ENCODE peak calls at places on chromosomes 16 and 17, in six cellular contexts. F is MM.1S, U is SK-N-SH, V is PC-9, X is PC-3, A is OCI-LY7. D is an unnamed sample.

GRCh38 chr17:40813804-40814203 is 8.6 kb downstream of the KRT10 start:
- DNase-seq in X (peak; percentile 83), F (no peak), V (no peak), U (no peak), A (no peak), D (peak; percentile 17)

GRCh38 chr17:27904534-27904933 is 11.4 kb upstream of the LYRM9 start:
- DNase-seq in V (no peak), A (no peak), F (no peak), U (no peak), X (no peak), D (peak; percentile 19)

GRCh38 chr16:59658572-59658971 is 924.5 kb upstream of the GOT2 start:
- DNase-seq in F (no peak), A (no peak), U (no peak), V (no peak), X (no peak), D (no peak)

GRCh38 chr17:50185724-50186545 is 15.5 kb downstream of the COL1A1 start:
- DNase-seq in X (no peak), A (no peak), V (no peak), U (no peak), F (no peak), D (peak; percentile 70)

GRCh38 chr17:7932949-7933348 is 943 bp downstream of the CNTROB start:
- DNase-seq in V (peak; percentile 55), X (peak; percentile 39), U (no peak), A (peak; percentile 62), F (no peak), D (peak; percentile 83)

GRCh38 chr17:18261146-18261515 is 669 bp downstream of the MIEF2 start:
- DNase-seq in U (peak; percentile 60), F (peak; percentile 57), X (peak; percentile 79), A (peak; percentile 19), V (peak; percentile 94), D (peak; percentile 81)

GRCh38 chr16:57045694-57046381 is 46.5 kb upstream of the CPNE2 start:
- DNase-seq in F (no peak), V (no peak), U (peak; percentile 64), A (peak; percentile 92), X (peak; percentile 23), D (peak; percentile 75)

GRCh38 chr17:28774206-28774605 is 30.4 kb downstream of the TRAF4 start:
- DNase-seq in F (no peak), U (no peak), X (no peak), V (no peak), A (no peak), D (no peak)

GRCh38 chr16:531494-532125 is 4.1 kb downstream of the CAPN15 start:
- DNase-seq in X (no peak), A (no peak), U (no peak), V (no peak), F (peak; percentile 46), D (no peak)

GRCh38 chr17:77217566-77217965 is 76.8 kb downstream of the SEC14L1 start:
- DNase-seq in V (no peak), X (no peak), U (no peak), A (no peak), F (no peak), D (no peak)

GRCh38 chr17:79255046-79255445 is 180.4 kb downstream of the ENGASE start:
- DNase-seq in U (no peak), V (no peak), F (no peak), A (no peak), X (no peak), D (no peak)

GRCh38 chr16:21158208-21159110 is at the start of gene LDAF1:
- DNase-seq in V (peak; percentile 89), F (peak; percentile 74), X (peak; percentile 76), A (peak; percentile 85), U (peak; percentile 90), D (peak; percentile 95)

GRCh38 chr17:31858647-31859486 is at the start of gene COPRS:
- DNase-seq in U (peak; percentile 99), V (peak; percentile 83), F (peak; percentile 87), A (peak; percentile 88), X (peak; percentile 67), D (peak; percentile 95)

GRCh38 chr16:78177927-78178326 is 78.5 kb downstream of the WWOX start:
- DNase-seq in A (no peak), F (no peak), V (no peak), X (no peak), U (peak; percentile 30), D (no peak)

GRCh38 chr17:27530791-27531391 is 74.6 kb downstream of the KSR1 start:
- DNase-seq in F (no peak), X (no peak), A (no peak), U (no peak), V (peak; percentile 51), D (no peak)

GRCh38 chr16:82464192-82464591 is 162.6 kb upstream of the CDH13 start:
- DNase-seq in A (no peak), V (no peak), X (no peak), U (no peak), F (no peak), D (no peak)

GRCh38 chr16:85616608-85617311 is 3.6 kb downstream of the GSE1 start:
- DNase-seq in A (peak; percentile 36), U (peak; percentile 45), V (no peak), X (no peak), F (no peak), D (no peak)

GRCh38 chr17:43745541-43745940 is 13.1 kb downstream of the SOST start:
- DNase-seq in U (no peak), A (no peak), F (no peak), X (no peak), V (no peak), D (peak; percentile 42)

GRCh38 chr16:50196736-50197135 is 43.6 kb downstream of the TENT4B start:
- DNase-seq in F (peak; percentile 71), A (peak; percentile 32), V (no peak), U (no peak), X (no peak), D (peak; percentile 38)

GRCh38 chr16:7303014-7303676 is 29.5 kb upstream of the RBFOX1 start:
- DNase-seq in F (no peak), X (no peak), V (no peak), U (peak; percentile 67), A (no peak), D (no peak)

GRCh38 chr16:59566446-59566845 is 832.3 kb upstream of the GOT2 start:
- DNase-seq in F (no peak), X (no peak), A (no peak), V (no peak), U (no peak), D (no peak)

GRCh38 chr17:27232328-27232727 is 61.6 kb upstream of the WSB1 start:
- DNase-seq in F (no peak), U (no peak), X (no peak), A (no peak), V (no peak), D (no peak)

GRCh38 chr16:74271879-74272278 is 24.7 kb upstream of the PSMD7 start:
- DNase-seq in F (no peak), U (no peak), A (no peak), V (no peak), X (no peak), D (peak; percentile 26)

GRCh38 chr17:34300652-34301390 is 15.3 kb downstream of the CCL11 start:
- DNase-seq in F (peak; percentile 79), A (no peak), X (no peak), U (no peak), V (no peak), D (peak; percentile 75)

GRCh38 chr17:13046361-13046760 is 28.5 kb upstream of the ELAC2 start:
- DNase-seq in A (no peak), F (no peak), X (no peak), V (no peak), U (no peak), D (peak; percentile 50)
- H3K9me2 ChIP-seq in A (no peaks in the 10 kb centered on the region), F (no peaks in the 10 kb centered on the region), X (no peaks in the 10 kb centered on the region), V (no peaks in the 10 kb centered on the region), U (no peaks in the 10 kb centered on the region), D (no peaks in the 10 kb centered on the region)

GRCh38 chr17:39196191-39196819 is 1.2 kb downstream of the CACNB1 start:
- DNase-seq in X (no peak), V (no peak), U (no peak), A (no peak), F (peak; percentile 10), D (peak; percentile 47)

GRCh38 chr17:39199673-39199985 is 454 bp upstream of the RPL19 start:
- DNase-seq in F (no peak), V (no peak), A (no peak), U (no peak), X (no peak), D (no peak)

GRCh38 chr17:39197380-39198185 is at the start of gene CACNB1:
- DNase-seq in F (peak; percentile 69), V (peak; percentile 78), A (peak; percentile 82), U (peak; percentile 95), X (peak; percentile 58), D (peak; percentile 88)

GRCh38 chr17:39196820-39197331 is 593 bp downstream of the CACNB1 start:
- DNase-seq in X (peak; percentile 35), F (peak; percentile 90), V (peak; percentile 64), U (peak; percentile 89), A (peak; percentile 62), D (peak; percentile 63)

GRCh38 chr17:39198186-39198566 is 707 bp upstream of the CACNB1 start:
- DNase-seq in V (no peak), U (no peak), A (no peak), X (no peak), F (no peak), D (no peak)
- H3K4me3 ChIP-seq in V (peak overlapping the region; percentile 92), U (no peak overlapping the region), A (peak overlapping the region; percentile 91), X (peak overlapping the region; percentile 75), F (no peak overlapping the region), D (peak overlapping the region; percentile 76)

GRCh38 chr16:10870808-10871156 is 6.2 kb upstream of the CIITA start:
- DNase-seq in U (no peak), F (no peak), V (no peak), X (no peak), A (no peak), D (no peak)
- H3K9me2 ChIP-seq in U (no peaks in the 10 kb centered on the region), F (no peaks in the 10 kb centered on the region), V (no peaks in the 10 kb centered on the region), X (no peaks in the 10 kb centered on the region), A (no peaks in the 10 kb centered on the region), D (no peaks in the 10 kb centered on the region)

GRCh38 chr17:83103200-83103937 is 24.0 kb downstream of the METRNL start:
- DNase-seq in X (peak; percentile 73), U (peak; percentile 75), A (peak; percentile 30), F (no peak), V (peak; percentile 82), D (peak; percentile 85)
- H3K4me3 ChIP-seq in X (peak overlapping the region; percentile 3), U (no peak overlapping the region), A (no peak overlapping the region), F (no peak overlapping the region), V (peak overlapping the region; percentile 47), D (no peak overlapping the region)

GRCh38 chr17:20781260-20781659 is 201.7 kb downstream of the CDRT15L2 start:
- DNase-seq in U (no peak), V (no peak), A (no peak), F (no peak), X (no peak), D (no peak)

GRCh38 chr17:20787281-20787680 is 207.8 kb downstream of the CDRT15L2 start:
- DNase-seq in X (no peak), F (no peak), U (no peak), A (no peak), V (no peak), D (no peak)

GRCh38 chr17:20779521-20779920 is 200.0 kb downstream of the CDRT15L2 start:
- DNase-seq in V (no peak), A (no peak), F (no peak), X (no peak), U (no peak), D (no peak)

DNA sequence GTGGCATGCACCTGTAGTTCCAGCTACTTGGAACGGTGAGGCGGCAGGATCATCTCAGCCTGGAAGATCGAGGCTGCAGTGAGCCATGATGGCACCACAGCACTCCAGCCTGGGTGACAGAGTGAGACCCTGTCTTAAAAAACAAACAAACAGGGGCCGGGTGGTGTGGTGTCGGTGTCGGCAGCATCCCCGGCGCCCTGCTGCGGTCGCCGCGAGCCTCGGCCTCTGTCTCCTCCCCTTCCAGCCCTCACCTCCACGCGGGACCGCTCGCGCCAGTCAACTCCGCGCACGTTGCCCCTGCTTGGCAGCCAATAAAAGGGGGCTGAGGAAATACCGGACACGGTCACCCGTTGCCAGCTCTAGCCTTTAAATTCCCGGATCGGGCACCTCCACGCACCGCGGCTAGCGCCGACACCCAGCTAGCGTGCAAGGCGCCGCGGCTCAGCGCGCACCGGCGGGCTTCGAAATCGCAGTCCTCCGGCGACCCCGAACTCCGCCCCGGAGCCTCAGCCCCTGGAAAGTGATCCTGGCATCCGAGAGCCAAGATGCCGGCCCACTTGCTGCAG is 204.7 kb downstream of the CDRT15L2 start:
- DNase-seq in A (no peak), X (no peak), V (no peak), U (peak; percentile 33), F (no peak), D (no peak)
- H3K9me2 ChIP-seq in A (no peaks in the 10 kb centered on the region), X (no peaks in the 10 kb centered on the region), V (no peaks in the 10 kb centered on the region), U (no peaks in the 10 kb centered on the region), F (no peaks in the 10 kb centered on the region), D (no peaks in the 10 kb centered on the region)

D was measured in GM23248.